ENCODE peak calls at places on chromosomes 13 and 19, in seven cellular contexts. One of them, this sample, is unnamed.

GRCh38 chr13:33129094-33129832 is 113.0 kb downstream of the KL start:
- DNase-seq in Karpas-422: no peak
- DNase-seq in bronchial epithelial cell: no peak
- DNase-seq in NCI-H226: no peak
- DNase-seq in activated T-cell treated with anti-CD3 and anti-CD28 coated beads, Interleukin-2, amount 50 U/mL, for 24 hours: no peak
- DNase-seq in activated naive CD8-positive, alpha-beta T cell treated with anti-CD3 and anti-CD28 coated beads, Interleukin-2, amount 50 U/mL, for 24 hours: no peak
- DNase-seq in HepG2: no peak
- DNase-seq in this sample: no peak

GRCh38 chr13:52447354-52447753 is 3.1 kb downstream of the VPS36 start:
- DNase-seq in NCI-H226: no peak
- DNase-seq in activated T-cell treated with anti-CD3 and anti-CD28 coated beads, Interleukin-2, amount 50 U/mL, for 24 hours: no peak
- DNase-seq in bronchial epithelial cell: peak
- DNase-seq in activated naive CD8-positive, alpha-beta T cell treated with anti-CD3 and anti-CD28 coated beads, Interleukin-2, amount 50 U/mL, for 24 hours: no peak
- DNase-seq in Karpas-422: no peak
- DNase-seq in HepG2: no peak
- DNase-seq in this sample: no peak

GRCh38 chr13:105817011-105817410 is 718.5 kb downstream of the EFNB2 start:
- DNase-seq in NCI-H226: no peak
- DNase-seq in bronchial epithelial cell: peak
- DNase-seq in activated naive CD8-positive, alpha-beta T cell treated with anti-CD3 and anti-CD28 coated beads, Interleukin-2, amount 50 U/mL, for 24 hours: no peak
- DNase-seq in HepG2: no peak
- DNase-seq in Karpas-422: no peak
- DNase-seq in activated T-cell treated with anti-CD3 and anti-CD28 coated beads, Interleukin-2, amount 50 U/mL, for 24 hours: no peak
- DNase-seq in this sample: no peak

GRCh38 chr13:40667622-40667978 is 1.2 kb upstream of the FOXO1 start:
- DNase-seq in activated naive CD8-positive, alpha-beta T cell treated with anti-CD3 and anti-CD28 coated beads, Interleukin-2, amount 50 U/mL, for 24 hours: no peak
- DNase-seq in bronchial epithelial cell: no peak
- DNase-seq in activated T-cell treated with anti-CD3 and anti-CD28 coated beads, Interleukin-2, amount 50 U/mL, for 24 hours: no peak
- DNase-seq in NCI-H226: no peak
- DNase-seq in HepG2: no peak
- DNase-seq in Karpas-422: peak
- DNase-seq in this sample: no peak

GRCh38 chr13:27194895-27195764 is 23.5 kb upstream of the USP12 start:
- DNase-seq in activated naive CD8-positive, alpha-beta T cell treated with anti-CD3 and anti-CD28 coated beads, Interleukin-2, amount 50 U/mL, for 24 hours: no peak
- DNase-seq in HepG2: no peak
- DNase-seq in activated T-cell treated with anti-CD3 and anti-CD28 coated beads, Interleukin-2, amount 50 U/mL, for 24 hours: no peak
- DNase-seq in NCI-H226: peak
- DNase-seq in Karpas-422: no peak
- DNase-seq in bronchial epithelial cell: peak
- DNase-seq in this sample: no peak

GRCh38 chr19:21202865-21203494 is 61.1 kb downstream of the ZNF431 start:
- DNase-seq in activated T-cell treated with anti-CD3 and anti-CD28 coated beads, Interleukin-2, amount 50 U/mL, for 24 hours: peak
- DNase-seq in NCI-H226: no peak
- DNase-seq in activated naive CD8-positive, alpha-beta T cell treated with anti-CD3 and anti-CD28 coated beads, Interleukin-2, amount 50 U/mL, for 24 hours: peak
- DNase-seq in bronchial epithelial cell: peak
- DNase-seq in Karpas-422: peak
- DNase-seq in HepG2: no peak
- DNase-seq in this sample: peak

GRCh38 chr19:11069451-11070009 is 19.7 kb upstream of the LDLR start:
- DNase-seq in NCI-H226: no peak
- DNase-seq in activated T-cell treated with anti-CD3 and anti-CD28 coated beads, Interleukin-2, amount 50 U/mL, for 24 hours: no peak
- DNase-seq in activated naive CD8-positive, alpha-beta T cell treated with anti-CD3 and anti-CD28 coated beads, Interleukin-2, amount 50 U/mL, for 24 hours: no peak
- DNase-seq in HepG2: no peak
- DNase-seq in bronchial epithelial cell: no peak
- DNase-seq in Karpas-422: no peak
- DNase-seq in this sample: no peak

GRCh38 chr19:33282036-33282686 is 20.2 kb downstream of the CEBPA start:
- DNase-seq in activated naive CD8-positive, alpha-beta T cell treated with anti-CD3 and anti-CD28 coated beads, Interleukin-2, amount 50 U/mL, for 24 hours: no peak
- DNase-seq in bronchial epithelial cell: no peak
- DNase-seq in NCI-H226: no peak
- DNase-seq in HepG2: no peak
- DNase-seq in activated T-cell treated with anti-CD3 and anti-CD28 coated beads, Interleukin-2, amount 50 U/mL, for 24 hours: no peak
- DNase-seq in Karpas-422: no peak
- DNase-seq in this sample: no peak

GRCh38 chr19:582497-583197 is 7.0 kb upstream of the HCN2 start:
- DNase-seq in activated naive CD8-positive, alpha-beta T cell treated with anti-CD3 and anti-CD28 coated beads, Interleukin-2, amount 50 U/mL, for 24 hours: no peak
- DNase-seq in HepG2: no peak
- DNase-seq in NCI-H226: peak
- DNase-seq in activated T-cell treated with anti-CD3 and anti-CD28 coated beads, Interleukin-2, amount 50 U/mL, for 24 hours: no peak
- DNase-seq in Karpas-422: no peak
- DNase-seq in bronchial epithelial cell: no peak
- DNase-seq in this sample: no peak

GRCh38 chr19:2474232-2475017 is 1.5 kb upstream of the GADD45B start:
- DNase-seq in HepG2: peak
- DNase-seq in activated T-cell treated with anti-CD3 and anti-CD28 coated beads, Interleukin-2, amount 50 U/mL, for 24 hours: peak
- DNase-seq in NCI-H226: peak
- DNase-seq in Karpas-422: peak
- DNase-seq in activated naive CD8-positive, alpha-beta T cell treated with anti-CD3 and anti-CD28 coated beads, Interleukin-2, amount 50 U/mL, for 24 hours: peak
- DNase-seq in bronchial epithelial cell: peak
- DNase-seq in this sample: peak

GRCh38 chr13:81171065-81171647 is 830.2 kb upstream of the SPRY2 start:
- DNase-seq in bronchial epithelial cell: peak
- DNase-seq in activated T-cell treated with anti-CD3 and anti-CD28 coated beads, Interleukin-2, amount 50 U/mL, for 24 hours: no peak
- DNase-seq in activated naive CD8-positive, alpha-beta T cell treated with anti-CD3 and anti-CD28 coated beads, Interleukin-2, amount 50 U/mL, for 24 hours: no peak
- DNase-seq in Karpas-422: peak
- DNase-seq in NCI-H226: no peak
- DNase-seq in HepG2: peak
- DNase-seq in this sample: peak

GRCh38 chr13:95535243-95535642 is 17.3 kb upstream of the CLDN10 start:
- DNase-seq in Karpas-422: no peak
- DNase-seq in NCI-H226: peak
- DNase-seq in activated naive CD8-positive, alpha-beta T cell treated with anti-CD3 and anti-CD28 coated beads, Interleukin-2, amount 50 U/mL, for 24 hours: no peak
- DNase-seq in HepG2: peak
- DNase-seq in activated T-cell treated with anti-CD3 and anti-CD28 coated beads, Interleukin-2, amount 50 U/mL, for 24 hours: no peak
- DNase-seq in bronchial epithelial cell: peak
- DNase-seq in this sample: no peak

GRCh38 chr13:108700421-108701170 is 71.2 kb downstream of the MYO16 start:
- DNase-seq in Karpas-422: no peak
- DNase-seq in HepG2: no peak
- DNase-seq in NCI-H226: peak
- DNase-seq in bronchial epithelial cell: peak
- DNase-seq in activated T-cell treated with anti-CD3 and anti-CD28 coated beads, Interleukin-2, amount 50 U/mL, for 24 hours: no peak
- DNase-seq in activated naive CD8-positive, alpha-beta T cell treated with anti-CD3 and anti-CD28 coated beads, Interleukin-2, amount 50 U/mL, for 24 hours: no peak
- DNase-seq in this sample: no peak

GRCh38 chr13:112447761-112448603 is 71.8 kb downstream of the SPACA7 start:
- DNase-seq in Karpas-422: no peak
- DNase-seq in activated naive CD8-positive, alpha-beta T cell treated with anti-CD3 and anti-CD28 coated beads, Interleukin-2, amount 50 U/mL, for 24 hours: no peak
- DNase-seq in bronchial epithelial cell: no peak
- DNase-seq in HepG2: no peak
- DNase-seq in NCI-H226: no peak
- DNase-seq in activated T-cell treated with anti-CD3 and anti-CD28 coated beads, Interleukin-2, amount 50 U/mL, for 24 hours: peak
- DNase-seq in this sample: no peak

GRCh38 chr19:14703833-14704232 is 14.0 kb downstream of the ZNF333 start:
- DNase-seq in NCI-H226: no peak
- DNase-seq in activated naive CD8-positive, alpha-beta T cell treated with anti-CD3 and anti-CD28 coated beads, Interleukin-2, amount 50 U/mL, for 24 hours: no peak
- DNase-seq in bronchial epithelial cell: no peak
- DNase-seq in activated T-cell treated with anti-CD3 and anti-CD28 coated beads, Interleukin-2, amount 50 U/mL, for 24 hours: no peak
- DNase-seq in Karpas-422: no peak
- DNase-seq in HepG2: no peak
- DNase-seq in this sample: no peak

GRCh38 chr19:40798997-40799557 is at the start of gene EGLN2:
- DNase-seq in NCI-H226: no peak
- DNase-seq in activated naive CD8-positive, alpha-beta T cell treated with anti-CD3 and anti-CD28 coated beads, Interleukin-2, amount 50 U/mL, for 24 hours: no peak
- DNase-seq in HepG2: no peak
- DNase-seq in activated T-cell treated with anti-CD3 and anti-CD28 coated beads, Interleukin-2, amount 50 U/mL, for 24 hours: no peak
- DNase-seq in Karpas-422: no peak
- DNase-seq in bronchial epithelial cell: no peak
- DNase-seq in this sample: no peak

GRCh38 chr13:74024856-74025255 is 109.3 kb downstream of the KLF12 start:
- DNase-seq in HepG2: peak
- DNase-seq in activated T-cell treated with anti-CD3 and anti-CD28 coated beads, Interleukin-2, amount 50 U/mL, for 24 hours: no peak
- DNase-seq in NCI-H226: no peak
- DNase-seq in activated naive CD8-positive, alpha-beta T cell treated with anti-CD3 and anti-CD28 coated beads, Interleukin-2, amount 50 U/mL, for 24 hours: no peak
- DNase-seq in Karpas-422: no peak
- DNase-seq in bronchial epithelial cell: no peak
- DNase-seq in this sample: no peak

GRCh38 chr19:12513531-12514061 is 29.0 kb upstream of the ZNF709 start:
- DNase-seq in NCI-H226: no peak
- DNase-seq in activated T-cell treated with anti-CD3 and anti-CD28 coated beads, Interleukin-2, amount 50 U/mL, for 24 hours: no peak
- DNase-seq in Karpas-422: no peak
- DNase-seq in activated naive CD8-positive, alpha-beta T cell treated with anti-CD3 and anti-CD28 coated beads, Interleukin-2, amount 50 U/mL, for 24 hours: no peak
- DNase-seq in HepG2: no peak
- DNase-seq in bronchial epithelial cell: no peak
- DNase-seq in this sample: no peak

GRCh38 chr13:101308247-101309013 is 107.9 kb downstream of the NALCN start:
- DNase-seq in HepG2: no peak
- DNase-seq in activated T-cell treated with anti-CD3 and anti-CD28 coated beads, Interleukin-2, amount 50 U/mL, for 24 hours: no peak
- DNase-seq in activated naive CD8-positive, alpha-beta T cell treated with anti-CD3 and anti-CD28 coated beads, Interleukin-2, amount 50 U/mL, for 24 hours: no peak
- DNase-seq in Karpas-422: no peak
- DNase-seq in NCI-H226: no peak
- DNase-seq in bronchial epithelial cell: no peak
- DNase-seq in this sample: no peak

GRCh38 chr13:72726721-72727416 is 560 bp downstream of the MZT1 start:
- DNase-seq in activated T-cell treated with anti-CD3 and anti-CD28 coated beads, Interleukin-2, amount 50 U/mL, for 24 hours: no peak
- DNase-seq in bronchial epithelial cell: no peak
- DNase-seq in NCI-H226: no peak
- DNase-seq in Karpas-422: peak
- DNase-seq in activated naive CD8-positive, alpha-beta T cell treated with anti-CD3 and anti-CD28 coated beads, Interleukin-2, amount 50 U/mL, for 24 hours: peak
- DNase-seq in HepG2: peak
- DNase-seq in this sample: peak